ENCODE peak calls at places on chromosomes 13 and 19, in ten cellular contexts. One of them, this sample, is unnamed.

GRCh38 chr19:45213031-45213430 is 32.2 kb downstream of the EXOC3L2 start:
- DNase-seq in A549: no peak
- DNase-seq in psoas muscle: no peak
- DNase-seq in cardiac muscle cell: no peak
- DNase-seq in heart right ventricle: no peak
- DNase-seq in Calu3: no peak
- DNase-seq in GM12864: no peak
- DNase-seq in H1: no peak
- DNase-seq in cardiac fibroblast: no peak
- DNase-seq in MCF 10A: no peak
- DNase-seq in this sample: no peak

GRCh38 chr19:56222901-56223300 is 20.8 kb downstream of the ZSCAN5C start:
- DNase-seq in psoas muscle: no peak
- DNase-seq in MCF 10A: no peak
- DNase-seq in heart right ventricle: no peak
- DNase-seq in A549: no peak
- DNase-seq in H1: no peak
- DNase-seq in Calu3: no peak
- DNase-seq in GM12864: no peak
- DNase-seq in cardiac muscle cell: no peak
- DNase-seq in cardiac fibroblast: no peak
- DNase-seq in this sample: no peak

GRCh38 chr13:32381539-32381938 is 46.4 kb downstream of the N4BP2L1 start:
- DNase-seq in cardiac muscle cell: peak; percentile 49
- DNase-seq in A549: no peak
- DNase-seq in cardiac fibroblast: peak; percentile 69
- DNase-seq in H1: no peak
- DNase-seq in Calu3: peak; percentile 2
- DNase-seq in heart right ventricle: no peak
- DNase-seq in psoas muscle: no peak
- DNase-seq in GM12864: no peak
- DNase-seq in MCF 10A: peak; percentile 17
- DNase-seq in this sample: no peak

GRCh38 chr19:34555447-34555846 is 73.9 kb downstream of the WTIP start:
- DNase-seq in H1: no peak
- DNase-seq in cardiac fibroblast: peak; percentile 1
- DNase-seq in A549: peak; percentile 18
- DNase-seq in psoas muscle: no peak
- DNase-seq in cardiac muscle cell: no peak
- DNase-seq in Calu3: peak; percentile 36
- DNase-seq in heart right ventricle: no peak
- DNase-seq in MCF 10A: peak; percentile 35
- DNase-seq in GM12864: no peak
- DNase-seq in this sample: no peak

GRCh38 chr19:4803736-4804695 is 12.5 kb downstream of the FEM1A start:
- DNase-seq in Calu3: peak; percentile 77
- DNase-seq in psoas muscle: peak; percentile 84
- DNase-seq in heart right ventricle: peak; percentile 69
- DNase-seq in MCF 10A: peak; percentile 70
- DNase-seq in cardiac muscle cell: peak; percentile 86
- DNase-seq in GM12864: no peak
- DNase-seq in A549: peak; percentile 47
- DNase-seq in cardiac fibroblast: peak; percentile 51
- DNase-seq in H1: peak; percentile 95
- DNase-seq in this sample: no peak

GRCh38 chr13:51827254-51827653 is 17.7 kb downstream of the TMEM272 start:
- DNase-seq in cardiac muscle cell: no peak
- DNase-seq in cardiac fibroblast: no peak
- DNase-seq in A549: no peak
- DNase-seq in MCF 10A: no peak
- DNase-seq in heart right ventricle: no peak
- DNase-seq in psoas muscle: no peak
- DNase-seq in GM12864: no peak
- DNase-seq in Calu3: no peak
- DNase-seq in H1: no peak
- DNase-seq in this sample: no peak

GRCh38 chr19:2813235-2814160 is 6.2 kb upstream of the ZNF554 start:
- DNase-seq in H1: peak; percentile 35
- DNase-seq in GM12864: no peak
- DNase-seq in A549: no peak
- DNase-seq in heart right ventricle: no peak
- DNase-seq in cardiac muscle cell: no peak
- DNase-seq in Calu3: no peak
- DNase-seq in psoas muscle: no peak
- DNase-seq in MCF 10A: no peak
- DNase-seq in cardiac fibroblast: no peak
- DNase-seq in this sample: no peak

GRCh38 chr19:43628646-43629326 is 9.4 kb upstream of the ZNF428 start:
- DNase-seq in MCF 10A: no peak
- DNase-seq in psoas muscle: no peak
- DNase-seq in cardiac fibroblast: no peak
- DNase-seq in GM12864: no peak
- DNase-seq in heart right ventricle: no peak
- DNase-seq in Calu3: no peak
- DNase-seq in H1: no peak
- DNase-seq in cardiac muscle cell: no peak
- DNase-seq in A549: no peak
- DNase-seq in this sample: no peak

GRCh38 chr13:21675095-21676007 is 4.5 kb downstream of the FGF9 start:
- DNase-seq in heart right ventricle: peak; percentile 47
- DNase-seq in MCF 10A: no peak
- DNase-seq in H1: peak; percentile 68
- DNase-seq in Calu3: peak; percentile 28
- DNase-seq in cardiac muscle cell: peak; percentile 59
- DNase-seq in A549: no peak
- DNase-seq in GM12864: no peak
- DNase-seq in cardiac fibroblast: no peak
- DNase-seq in psoas muscle: peak; percentile 57
- DNase-seq in this sample: peak; percentile 32

GRCh38 chr19:50926144-50926543 is 14.9 kb upstream of the KLK4 start:
- DNase-seq in psoas muscle: no peak
- DNase-seq in GM12864: no peak
- DNase-seq in heart right ventricle: no peak
- DNase-seq in Calu3: no peak
- DNase-seq in MCF 10A: no peak
- DNase-seq in A549: no peak
- DNase-seq in H1: no peak
- DNase-seq in cardiac fibroblast: no peak
- DNase-seq in cardiac muscle cell: no peak
- DNase-seq in this sample: no peak

GRCh38 chr13:51222510-51223283 is 499 bp downstream of the FAM124A start:
- DNase-seq in cardiac muscle cell: peak; percentile 35
- DNase-seq in psoas muscle: no peak
- DNase-seq in A549: peak; percentile 12
- DNase-seq in H1: peak; percentile 67
- DNase-seq in cardiac fibroblast: no peak
- DNase-seq in MCF 10A: no peak
- DNase-seq in heart right ventricle: no peak
- DNase-seq in GM12864: no peak
- DNase-seq in Calu3: peak; percentile 1
- DNase-seq in this sample: no peak

GRCh38 chr13:45473627-45474026 is 8.9 kb downstream of the COG3 start:
- DNase-seq in heart right ventricle: no peak
- DNase-seq in H1: no peak
- DNase-seq in MCF 10A: no peak
- DNase-seq in psoas muscle: no peak
- DNase-seq in A549: no peak
- DNase-seq in GM12864: no peak
- DNase-seq in cardiac fibroblast: no peak
- DNase-seq in cardiac muscle cell: peak; percentile 6
- DNase-seq in Calu3: no peak
- DNase-seq in this sample: no peak

GRCh38 chr13:48333976-48334375 is 30.4 kb downstream of the RB1 start:
- DNase-seq in Calu3: peak; percentile 10
- DNase-seq in cardiac muscle cell: no peak
- DNase-seq in psoas muscle: no peak
- DNase-seq in GM12864: no peak
- DNase-seq in cardiac fibroblast: peak; percentile 39
- DNase-seq in heart right ventricle: no peak
- DNase-seq in A549: no peak
- DNase-seq in MCF 10A: peak; percentile 86
- DNase-seq in H1: no peak
- DNase-seq in this sample: no peak

DNA sequence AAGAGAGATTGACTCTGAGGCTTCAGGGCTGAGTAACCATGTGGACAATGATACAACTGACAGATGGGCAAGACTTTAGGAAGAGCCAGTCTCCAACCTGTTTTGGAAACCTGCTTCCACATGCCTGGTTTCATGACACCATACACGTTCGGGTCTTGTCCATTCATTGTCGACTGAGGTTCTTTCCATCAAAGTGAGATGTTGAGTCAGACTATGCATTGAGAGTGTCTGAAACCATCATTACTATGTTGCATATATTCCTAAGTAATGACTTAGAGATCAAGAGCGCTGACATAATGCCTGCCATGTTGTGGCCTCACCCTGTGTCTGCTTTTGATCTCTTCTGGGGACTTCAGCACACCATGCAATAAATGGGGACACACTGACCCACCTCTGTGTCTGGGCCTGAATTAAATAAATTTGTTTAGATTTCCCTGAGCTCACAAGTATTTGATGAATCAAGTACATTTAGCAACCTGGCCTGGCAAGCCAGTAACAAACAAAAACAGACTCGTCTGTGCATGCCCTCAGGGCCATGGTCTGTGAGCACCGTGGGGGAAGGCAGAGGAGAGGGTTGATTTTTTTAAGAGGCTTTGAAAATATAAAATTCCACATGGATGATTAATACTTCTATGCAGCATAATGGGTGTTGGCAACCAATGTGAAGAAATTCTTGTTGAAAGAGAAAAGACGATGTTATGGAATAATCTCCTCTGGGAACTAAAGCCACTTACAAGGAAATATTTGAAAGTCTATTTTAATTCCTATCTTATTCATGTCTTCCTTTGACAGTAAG is 49.9 kb upstream of the UBAC2 start:
- DNase-seq in psoas muscle: no peak
- DNase-seq in heart right ventricle: no peak
- DNase-seq in GM12864: no peak
- DNase-seq in Calu3: no peak
- DNase-seq in cardiac muscle cell: no peak
- DNase-seq in A549: peak; percentile 20
- DNase-seq in H1: no peak
- DNase-seq in MCF 10A: peak; percentile 98
- DNase-seq in cardiac fibroblast: peak; percentile 58
- DNase-seq in this sample: no peak
- TF ChIP-seq CTCF in psoas muscle: no peak
- TF ChIP-seq CTCF in heart right ventricle: no peak
- TF ChIP-seq CTCF in GM12864: no peak
- TF ChIP-seq CTCF in Calu3: no peak
- TF ChIP-seq CTCF in cardiac muscle cell: no peak
- TF ChIP-seq CTCF in A549: no peak
- TF ChIP-seq CTCF in H1: no peak
- TF ChIP-seq CTCF in MCF 10A: no peak
- TF ChIP-seq CTCF in cardiac fibroblast: no peak
- TF ChIP-seq CTCF in this sample: no peak

GRCh38 chr13:112917056-112917664 is 51.9 kb upstream of the MCF2L start:
- DNase-seq in Calu3: no peak
- DNase-seq in psoas muscle: no peak
- DNase-seq in MCF 10A: no peak
- DNase-seq in heart right ventricle: no peak
- DNase-seq in cardiac fibroblast: no peak
- DNase-seq in cardiac muscle cell: no peak
- DNase-seq in H1: no peak
- DNase-seq in A549: no peak
- DNase-seq in GM12864: no peak
- DNase-seq in this sample: no peak
- TF ChIP-seq CTCF in Calu3: no peak
- TF ChIP-seq CTCF in psoas muscle: no peak
- TF ChIP-seq CTCF in MCF 10A: no peak
- TF ChIP-seq CTCF in heart right ventricle: no peak
- TF ChIP-seq CTCF in cardiac fibroblast: no peak
- TF ChIP-seq CTCF in cardiac muscle cell: no peak
- TF ChIP-seq CTCF in H1: no peak
- TF ChIP-seq CTCF in A549: no peak
- TF ChIP-seq CTCF in GM12864: no peak
- TF ChIP-seq CTCF in this sample: no peak

DNA sequence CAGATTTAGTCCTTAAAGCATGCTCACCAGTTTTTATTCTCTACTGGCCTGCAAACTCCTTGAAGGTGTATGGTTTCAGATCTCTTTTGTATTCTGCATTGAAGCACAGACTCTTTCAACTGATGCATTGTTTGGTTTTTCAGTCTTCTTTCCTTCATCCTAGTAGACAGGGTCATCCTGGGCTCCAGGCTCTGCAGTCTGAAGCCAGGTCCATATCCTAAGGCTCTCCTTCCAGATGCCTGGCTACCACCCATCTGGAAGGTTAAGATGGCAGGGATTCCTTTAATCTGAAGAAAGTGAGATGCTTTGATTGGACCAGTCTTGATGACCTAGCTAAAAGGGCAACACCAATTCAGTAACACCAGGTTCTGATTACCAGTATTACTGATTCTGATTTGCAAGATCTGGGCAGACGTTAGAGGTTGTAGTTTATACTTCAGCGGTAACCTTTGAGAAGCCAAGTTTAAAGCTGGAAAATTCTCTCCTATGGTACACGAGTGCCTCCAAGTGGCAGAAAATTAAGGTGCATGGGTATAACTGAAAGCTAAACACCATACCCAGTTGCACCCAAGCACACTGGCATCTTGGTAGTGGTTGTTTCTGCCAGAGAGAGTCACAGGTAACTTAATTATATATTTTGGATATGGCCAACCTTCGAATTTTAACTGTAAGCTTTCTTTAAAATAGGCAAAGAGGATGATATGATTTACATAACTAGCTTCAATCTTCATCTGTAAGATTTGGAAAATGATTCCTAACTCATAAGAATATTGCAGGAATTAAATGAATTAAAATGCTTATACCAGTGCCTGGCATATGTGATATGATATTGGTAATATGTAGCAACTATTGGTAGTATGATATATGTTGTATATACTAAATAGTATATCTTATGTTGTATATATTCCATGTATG is 1651.9 kb upstream of the MIR17HG start:
- DNase-seq in MCF 10A: peak; percentile 66
- DNase-seq in cardiac muscle cell: peak; percentile 68
- DNase-seq in psoas muscle: no peak
- DNase-seq in cardiac fibroblast: peak; percentile 63
- DNase-seq in A549: peak; percentile 0
- DNase-seq in H1: peak; percentile 82
- DNase-seq in GM12864: no peak
- DNase-seq in Calu3: peak; percentile 30
- DNase-seq in heart right ventricle: no peak
- DNase-seq in this sample: no peak
- TF ChIP-seq CTCF in MCF 10A: peak; percentile 70
- TF ChIP-seq CTCF in cardiac muscle cell: peak; percentile 71
- TF ChIP-seq CTCF in psoas muscle: peak; percentile 26
- TF ChIP-seq CTCF in cardiac fibroblast: peak; percentile 67
- TF ChIP-seq CTCF in A549: peak; percentile 68
- TF ChIP-seq CTCF in H1: no peak
- TF ChIP-seq CTCF in GM12864: peak; percentile 20
- TF ChIP-seq CTCF in Calu3: no peak
- TF ChIP-seq CTCF in heart right ventricle: peak; percentile 63
- TF ChIP-seq CTCF in this sample: peak; percentile 77

DNA sequence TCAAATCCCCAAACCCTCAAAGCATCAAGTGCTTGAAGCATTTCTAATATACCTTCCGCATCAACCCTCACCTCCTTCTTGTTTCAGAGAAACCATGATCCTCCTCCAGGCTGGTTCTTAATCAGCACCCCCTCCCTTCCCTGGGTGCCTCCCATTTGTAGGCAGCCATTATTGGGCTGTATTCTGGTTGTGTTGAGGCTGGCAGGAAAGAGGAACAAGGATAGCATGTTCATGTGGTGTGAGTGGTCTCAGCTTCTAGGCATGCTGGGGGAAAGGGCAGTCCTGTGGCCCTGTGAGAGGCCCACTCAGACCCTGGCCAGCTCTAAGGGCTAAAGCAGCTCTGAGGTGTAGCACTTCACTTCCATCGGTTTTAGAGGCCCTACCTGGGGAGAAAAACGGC is 18.9 kb upstream of the TRIM13 start:
- DNase-seq in psoas muscle: no peak
- DNase-seq in cardiac fibroblast: no peak
- DNase-seq in heart right ventricle: no peak
- DNase-seq in cardiac muscle cell: no peak
- DNase-seq in GM12864: no peak
- DNase-seq in A549: no peak
- DNase-seq in Calu3: no peak
- DNase-seq in MCF 10A: no peak
- DNase-seq in H1: no peak
- DNase-seq in this sample: no peak
- TF ChIP-seq CTCF in psoas muscle: no peak
- TF ChIP-seq CTCF in cardiac fibroblast: no peak
- TF ChIP-seq CTCF in heart right ventricle: no peak
- TF ChIP-seq CTCF in cardiac muscle cell: no peak
- TF ChIP-seq CTCF in GM12864: no peak
- TF ChIP-seq CTCF in A549: no peak
- TF ChIP-seq CTCF in Calu3: no peak
- TF ChIP-seq CTCF in MCF 10A: no peak
- TF ChIP-seq CTCF in H1: no peak
- TF ChIP-seq CTCF in this sample: no peak

This sample was measured in left ventricle myocardium inferior.